ENCODE peak calls at places on chromosomes 3 and 15, in nine cellular contexts. One of them, this sample, is unnamed.
A peak's percentile ranks its signal among the peaks of the same experiment; 100 is the strongest.

GRCh38 chr15:74867562-74868458 is 5.4 kb downstream of the SCAMP2 start:
- DNase-seq in stimulated activated naive CD8-positive, alpha-beta T cell treated with anti-CD3 and anti-CD28 coated beads, Interleukin-15, amount 100 ng/mL, for 72 hours: no peak
- DNase-seq in NCI-H1417: no peak
- DNase-seq in prostate gland: no peak
- DNase-seq in glutamatergic neuron: no peak
- DNase-seq in cardiac muscle cell: no peak
- DNase-seq in NCI-H1436: no peak
- DNase-seq in NCI-H2081: no peak
- DNase-seq in K562: no peak
- DNase-seq in this sample: no peak

GRCh38 chr15:67855842-67856241 is 16.0 kb upstream of the RNU6-1 start:
- DNase-seq in stimulated activated naive CD8-positive, alpha-beta T cell treated with anti-CD3 and anti-CD28 coated beads, Interleukin-15, amount 100 ng/mL, for 72 hours: no peak
- DNase-seq in NCI-H1417: no peak
- DNase-seq in prostate gland: no peak
- DNase-seq in glutamatergic neuron: no peak
- DNase-seq in cardiac muscle cell: no peak
- DNase-seq in NCI-H1436: no peak
- DNase-seq in NCI-H2081: no peak
- DNase-seq in K562: no peak
- DNase-seq in this sample: no peak

GRCh38 chr3:58082047-58082446 is 73.8 kb downstream of the FLNB start:
- DNase-seq in stimulated activated naive CD8-positive, alpha-beta T cell treated with anti-CD3 and anti-CD28 coated beads, Interleukin-15, amount 100 ng/mL, for 72 hours: no peak
- DNase-seq in NCI-H1417: no peak
- DNase-seq in prostate gland: no peak
- DNase-seq in glutamatergic neuron: peak; percentile 24
- DNase-seq in cardiac muscle cell: no peak
- DNase-seq in NCI-H1436: no peak
- DNase-seq in NCI-H2081: no peak
- DNase-seq in K562: peak; percentile 67
- DNase-seq in this sample: no peak

GRCh38 chr3:188578579-188579363 is 424.8 kb downstream of the LPP start:
- DNase-seq in stimulated activated naive CD8-positive, alpha-beta T cell treated with anti-CD3 and anti-CD28 coated beads, Interleukin-15, amount 100 ng/mL, for 72 hours: no peak
- DNase-seq in NCI-H1417: no peak
- DNase-seq in prostate gland: no peak
- DNase-seq in glutamatergic neuron: no peak
- DNase-seq in cardiac muscle cell: peak; percentile 14
- DNase-seq in NCI-H1436: no peak
- DNase-seq in NCI-H2081: no peak
- DNase-seq in K562: no peak
- DNase-seq in this sample: no peak

GRCh38 chr3:188090626-188091309 is 63.2 kb upstream of the LPP start:
- DNase-seq in stimulated activated naive CD8-positive, alpha-beta T cell treated with anti-CD3 and anti-CD28 coated beads, Interleukin-15, amount 100 ng/mL, for 72 hours: no peak
- DNase-seq in NCI-H1417: peak; percentile 86
- DNase-seq in prostate gland: no peak
- DNase-seq in glutamatergic neuron: no peak
- DNase-seq in cardiac muscle cell: no peak
- DNase-seq in NCI-H1436: peak; percentile 61
- DNase-seq in NCI-H2081: peak; percentile 35
- DNase-seq in K562: no peak
- DNase-seq in this sample: no peak

GRCh38 chr3:71503525-71504249 is 79.8 kb downstream of the FOXP1 start:
- DNase-seq in stimulated activated naive CD8-positive, alpha-beta T cell treated with anti-CD3 and anti-CD28 coated beads, Interleukin-15, amount 100 ng/mL, for 72 hours: no peak
- DNase-seq in NCI-H1417: no peak
- DNase-seq in prostate gland: no peak
- DNase-seq in glutamatergic neuron: no peak
- DNase-seq in cardiac muscle cell: no peak
- DNase-seq in NCI-H1436: no peak
- DNase-seq in NCI-H2081: no peak
- DNase-seq in K562: no peak
- DNase-seq in this sample: no peak

GRCh38 chr15:25719101-25719985 is 143.8 kb downstream of the ATP10A start:
- DNase-seq in stimulated activated naive CD8-positive, alpha-beta T cell treated with anti-CD3 and anti-CD28 coated beads, Interleukin-15, amount 100 ng/mL, for 72 hours: no peak
- DNase-seq in NCI-H1417: no peak
- DNase-seq in prostate gland: no peak
- DNase-seq in glutamatergic neuron: no peak
- DNase-seq in cardiac muscle cell: no peak
- DNase-seq in NCI-H1436: no peak
- DNase-seq in NCI-H2081: no peak
- DNase-seq in K562: no peak
- DNase-seq in this sample: no peak

GRCh38 chr15:25690673-25691543 is 172.2 kb downstream of the ATP10A start:
- DNase-seq in stimulated activated naive CD8-positive, alpha-beta T cell treated with anti-CD3 and anti-CD28 coated beads, Interleukin-15, amount 100 ng/mL, for 72 hours: no peak
- DNase-seq in NCI-H1417: no peak
- DNase-seq in prostate gland: no peak
- DNase-seq in glutamatergic neuron: no peak
- DNase-seq in cardiac muscle cell: no peak
- DNase-seq in NCI-H1436: no peak
- DNase-seq in NCI-H2081: no peak
- DNase-seq in K562: no peak
- DNase-seq in this sample: no peak

GRCh38 chr15:26771917-26772587 is 814 bp downstream of the GABRB3 start:
- DNase-seq in stimulated activated naive CD8-positive, alpha-beta T cell treated with anti-CD3 and anti-CD28 coated beads, Interleukin-15, amount 100 ng/mL, for 72 hours: no peak
- DNase-seq in NCI-H1417: peak; percentile 88
- DNase-seq in prostate gland: no peak
- DNase-seq in glutamatergic neuron: peak; percentile 55
- DNase-seq in cardiac muscle cell: no peak
- DNase-seq in NCI-H1436: peak; percentile 28
- DNase-seq in NCI-H2081: peak; percentile 59
- DNase-seq in K562: no peak
- DNase-seq in this sample: no peak

GRCh38 chr15:72737723-72738122 is 45.8 kb downstream of the ADPGK start:
- DNase-seq in stimulated activated naive CD8-positive, alpha-beta T cell treated with anti-CD3 and anti-CD28 coated beads, Interleukin-15, amount 100 ng/mL, for 72 hours: no peak
- DNase-seq in NCI-H1417: no peak
- DNase-seq in prostate gland: no peak
- DNase-seq in glutamatergic neuron: no peak
- DNase-seq in cardiac muscle cell: no peak
- DNase-seq in NCI-H1436: no peak
- DNase-seq in NCI-H2081: no peak
- DNase-seq in K562: no peak
- DNase-seq in this sample: no peak

GRCh38 chr3:46873521-46873920 is 4.0 kb upstream of the PTH1R start:
- DNase-seq in stimulated activated naive CD8-positive, alpha-beta T cell treated with anti-CD3 and anti-CD28 coated beads, Interleukin-15, amount 100 ng/mL, for 72 hours: no peak
- DNase-seq in NCI-H1417: no peak
- DNase-seq in prostate gland: no peak
- DNase-seq in glutamatergic neuron: no peak
- DNase-seq in cardiac muscle cell: no peak
- DNase-seq in NCI-H1436: no peak
- DNase-seq in NCI-H2081: no peak
- DNase-seq in K562: no peak
- DNase-seq in this sample: no peak

GRCh38 chr3:13262493-13263211 is 157.5 kb downstream of the NUP210 start:
- DNase-seq in stimulated activated naive CD8-positive, alpha-beta T cell treated with anti-CD3 and anti-CD28 coated beads, Interleukin-15, amount 100 ng/mL, for 72 hours: no peak
- DNase-seq in NCI-H1417: no peak
- DNase-seq in prostate gland: no peak
- DNase-seq in glutamatergic neuron: no peak
- DNase-seq in cardiac muscle cell: no peak
- DNase-seq in NCI-H1436: no peak
- DNase-seq in NCI-H2081: no peak
- DNase-seq in K562: peak; percentile 47
- DNase-seq in this sample: no peak

GRCh38 chr3:44477312-44478030 is at the start of gene ZNF445:
- DNase-seq in stimulated activated naive CD8-positive, alpha-beta T cell treated with anti-CD3 and anti-CD28 coated beads, Interleukin-15, amount 100 ng/mL, for 72 hours: peak; percentile 81
- DNase-seq in NCI-H1417: peak; percentile 81
- DNase-seq in prostate gland: peak; percentile 69
- DNase-seq in glutamatergic neuron: peak; percentile 88
- DNase-seq in cardiac muscle cell: peak; percentile 92
- DNase-seq in NCI-H1436: peak; percentile 38
- DNase-seq in NCI-H2081: peak; percentile 52
- DNase-seq in K562: peak; percentile 91
- DNase-seq in this sample: peak; percentile 63

GRCh38 chr15:80906159-80906775 is 83.4 kb downstream of the MESD start:
- DNase-seq in stimulated activated naive CD8-positive, alpha-beta T cell treated with anti-CD3 and anti-CD28 coated beads, Interleukin-15, amount 100 ng/mL, for 72 hours: no peak
- DNase-seq in NCI-H1417: peak; percentile 80
- DNase-seq in prostate gland: no peak
- DNase-seq in glutamatergic neuron: no peak
- DNase-seq in cardiac muscle cell: peak; percentile 43
- DNase-seq in NCI-H1436: peak; percentile 6
- DNase-seq in NCI-H2081: peak; percentile 91
- DNase-seq in K562: peak; percentile 18
- DNase-seq in this sample: no peak

GRCh38 chr3:187669675-187670504 is at the start of gene SST:
- DNase-seq in stimulated activated naive CD8-positive, alpha-beta T cell treated with anti-CD3 and anti-CD28 coated beads, Interleukin-15, amount 100 ng/mL, for 72 hours: no peak
- DNase-seq in NCI-H1417: no peak
- DNase-seq in prostate gland: no peak
- DNase-seq in glutamatergic neuron: peak; percentile 62
- DNase-seq in cardiac muscle cell: peak; percentile 84
- DNase-seq in NCI-H1436: no peak
- DNase-seq in NCI-H2081: no peak
- DNase-seq in K562: peak; percentile 37
- DNase-seq in this sample: no peak

GRCh38 chr3:195537995-195538394 is 5.1 kb downstream of the PPP1R2 start:
- DNase-seq in stimulated activated naive CD8-positive, alpha-beta T cell treated with anti-CD3 and anti-CD28 coated beads, Interleukin-15, amount 100 ng/mL, for 72 hours: peak; percentile 63
- DNase-seq in NCI-H1417: no peak
- DNase-seq in prostate gland: no peak
- DNase-seq in glutamatergic neuron: no peak
- DNase-seq in cardiac muscle cell: no peak
- DNase-seq in NCI-H1436: no peak
- DNase-seq in NCI-H2081: no peak
- DNase-seq in K562: no peak
- DNase-seq in this sample: no peak

GRCh38 chr15:26879770-26880169 is 12.9 kb downstream of the GABRA5 start:
- DNase-seq in stimulated activated naive CD8-positive, alpha-beta T cell treated with anti-CD3 and anti-CD28 coated beads, Interleukin-15, amount 100 ng/mL, for 72 hours: no peak
- DNase-seq in NCI-H1417: no peak
- DNase-seq in prostate gland: no peak
- DNase-seq in glutamatergic neuron: no peak
- DNase-seq in cardiac muscle cell: no peak
- DNase-seq in NCI-H1436: no peak
- DNase-seq in NCI-H2081: no peak
- DNase-seq in K562: no peak
- DNase-seq in this sample: no peak

GRCh38 chr3:76527773-76528172 is 512.1 kb upstream of the ROBO2 start:
- DNase-seq in stimulated activated naive CD8-positive, alpha-beta T cell treated with anti-CD3 and anti-CD28 coated beads, Interleukin-15, amount 100 ng/mL, for 72 hours: no peak
- DNase-seq in NCI-H1417: no peak
- DNase-seq in prostate gland: no peak
- DNase-seq in glutamatergic neuron: no peak
- DNase-seq in cardiac muscle cell: no peak
- DNase-seq in NCI-H1436: no peak
- DNase-seq in NCI-H2081: no peak
- DNase-seq in K562: no peak
- DNase-seq in this sample: no peak

GRCh38 chr15:83310521-83311456 is 26.3 kb upstream of the BNC1 start:
- DNase-seq in stimulated activated naive CD8-positive, alpha-beta T cell treated with anti-CD3 and anti-CD28 coated beads, Interleukin-15, amount 100 ng/mL, for 72 hours: no peak
- DNase-seq in NCI-H1417: no peak
- DNase-seq in prostate gland: no peak
- DNase-seq in glutamatergic neuron: no peak
- DNase-seq in cardiac muscle cell: no peak
- DNase-seq in NCI-H1436: no peak
- DNase-seq in NCI-H2081: no peak
- DNase-seq in K562: no peak
- DNase-seq in this sample: no peak

GRCh38 chr15:97703400-97703799 is 257.1 kb upstream of the ARRDC4 start:
- DNase-seq in stimulated activated naive CD8-positive, alpha-beta T cell treated with anti-CD3 and anti-CD28 coated beads, Interleukin-15, amount 100 ng/mL, for 72 hours: no peak
- DNase-seq in NCI-H1417: no peak
- DNase-seq in prostate gland: no peak
- DNase-seq in glutamatergic neuron: no peak
- DNase-seq in cardiac muscle cell: no peak
- DNase-seq in NCI-H1436: no peak
- DNase-seq in NCI-H2081: no peak
- DNase-seq in K562: no peak
- DNase-seq in this sample: no peak

GRCh38 chr3:100516232-100516631 is 23.8 kb downstream of the TMEM45A start:
- DNase-seq in stimulated activated naive CD8-positive, alpha-beta T cell treated with anti-CD3 and anti-CD28 coated beads, Interleukin-15, amount 100 ng/mL, for 72 hours: no peak
- DNase-seq in NCI-H1417: no peak
- DNase-seq in prostate gland: no peak
- DNase-seq in glutamatergic neuron: no peak
- DNase-seq in cardiac muscle cell: no peak
- DNase-seq in NCI-H1436: no peak
- DNase-seq in NCI-H2081: no peak
- DNase-seq in K562: peak; percentile 3
- DNase-seq in this sample: no peak

GRCh38 chr15:41659855-41660234 is 360 bp upstream of the MGA start:
- DNase-seq in stimulated activated naive CD8-positive, alpha-beta T cell treated with anti-CD3 and anti-CD28 coated beads, Interleukin-15, amount 100 ng/mL, for 72 hours: no peak
- DNase-seq in NCI-H1417: no peak
- DNase-seq in prostate gland: no peak
- DNase-seq in glutamatergic neuron: no peak
- DNase-seq in cardiac muscle cell: no peak
- DNase-seq in NCI-H1436: no peak
- DNase-seq in NCI-H2081: no peak
- DNase-seq in K562: peak; percentile 9
- DNase-seq in this sample: no peak

GRCh38 chr3:99696497-99696896 is 58.1 kb downstream of the COL8A1 start:
- DNase-seq in stimulated activated naive CD8-positive, alpha-beta T cell treated with anti-CD3 and anti-CD28 coated beads, Interleukin-15, amount 100 ng/mL, for 72 hours: no peak
- DNase-seq in NCI-H1417: no peak
- DNase-seq in prostate gland: no peak
- DNase-seq in glutamatergic neuron: no peak
- DNase-seq in cardiac muscle cell: no peak
- DNase-seq in NCI-H1436: no peak
- DNase-seq in NCI-H2081: no peak
- DNase-seq in K562: no peak
- DNase-seq in this sample: no peak

GRCh38 chr3:113150253-113150652 is 61.1 kb upstream of the BOC start:
- DNase-seq in stimulated activated naive CD8-positive, alpha-beta T cell treated with anti-CD3 and anti-CD28 coated beads, Interleukin-15, amount 100 ng/mL, for 72 hours: no peak
- DNase-seq in NCI-H1417: no peak
- DNase-seq in prostate gland: no peak
- DNase-seq in glutamatergic neuron: no peak
- DNase-seq in cardiac muscle cell: no peak
- DNase-seq in NCI-H1436: no peak
- DNase-seq in NCI-H2081: no peak
- DNase-seq in K562: no peak
- DNase-seq in this sample: no peak

GRCh38 chr3:157087398-157088132 is 72.4 kb downstream of the CCNL1 start:
- DNase-seq in stimulated activated naive CD8-positive, alpha-beta T cell treated with anti-CD3 and anti-CD28 coated beads, Interleukin-15, amount 100 ng/mL, for 72 hours: no peak
- DNase-seq in NCI-H1417: no peak
- DNase-seq in prostate gland: no peak
- DNase-seq in glutamatergic neuron: no peak
- DNase-seq in cardiac muscle cell: no peak
- DNase-seq in NCI-H1436: no peak
- DNase-seq in NCI-H2081: no peak
- DNase-seq in K562: no peak
- DNase-seq in this sample: no peak

GRCh38 chr3:132593950-132594328 is 3.1 kb upstream of the ACKR4 start:
- DNase-seq in stimulated activated naive CD8-positive, alpha-beta T cell treated with anti-CD3 and anti-CD28 coated beads, Interleukin-15, amount 100 ng/mL, for 72 hours: no peak
- DNase-seq in NCI-H1417: no peak
- DNase-seq in prostate gland: no peak
- DNase-seq in glutamatergic neuron: no peak
- DNase-seq in cardiac muscle cell: no peak
- DNase-seq in NCI-H1436: no peak
- DNase-seq in NCI-H2081: no peak
- DNase-seq in K562: no peak
- DNase-seq in this sample: no peak

GRCh38 chr3:55476515-55476914 is 10.6 kb downstream of the WNT5A start:
- DNase-seq in stimulated activated naive CD8-positive, alpha-beta T cell treated with anti-CD3 and anti-CD28 coated beads, Interleukin-15, amount 100 ng/mL, for 72 hours: no peak
- DNase-seq in NCI-H1417: no peak
- DNase-seq in prostate gland: no peak
- DNase-seq in glutamatergic neuron: no peak
- DNase-seq in cardiac muscle cell: no peak
- DNase-seq in NCI-H1436: no peak
- DNase-seq in NCI-H2081: no peak
- DNase-seq in K562: no peak
- DNase-seq in this sample: no peak

GRCh38 chr3:191774485-191774884 is 313.5 kb downstream of the PYDC2 start:
- DNase-seq in stimulated activated naive CD8-positive, alpha-beta T cell treated with anti-CD3 and anti-CD28 coated beads, Interleukin-15, amount 100 ng/mL, for 72 hours: no peak
- DNase-seq in NCI-H1417: peak; percentile 43
- DNase-seq in prostate gland: no peak
- DNase-seq in glutamatergic neuron: no peak
- DNase-seq in cardiac muscle cell: no peak
- DNase-seq in NCI-H1436: no peak
- DNase-seq in NCI-H2081: no peak
- DNase-seq in K562: no peak
- DNase-seq in this sample: no peak

This sample was measured in stimulated activated CD8-positive, alpha-beta memory T cell treated with anti-CD3 and anti-CD28 coated beads, Interleukin-4, amount 100 ng/mL, for 24 hours.